ENCODE peak calls at places on chromosomes 5 and 9, in nine cellular contexts. One of them, this sample, is unnamed.
A peak's percentile ranks its signal among the peaks of the same experiment; 100 is the strongest.

GRCh38 chr9:109707355-109707754 is 72.6 kb upstream of the PALM2AKAP2 start:
- DNase-seq in NCI-H460: no peak
- DNase-seq in GM04504: no peak
- DNase-seq in naive thymus-derived CD4-positive, alpha-beta T cell: no peak
- DNase-seq in endothelial cell: no peak
- DNase-seq in Right ventricle myocardium superior: peak; percentile 56
- DNase-seq in HT1080: no peak
- DNase-seq in AG20443: no peak
- DNase-seq in NCI-H146: no peak
- DNase-seq in this sample: no peak

GRCh38 chr5:72314571-72315172 is 5.4 kb downstream of the MRPS27 start:
- DNase-seq in NCI-H460: peak; percentile 30
- DNase-seq in GM04504: no peak
- DNase-seq in naive thymus-derived CD4-positive, alpha-beta T cell: no peak
- DNase-seq in endothelial cell: no peak
- DNase-seq in Right ventricle myocardium superior: no peak
- DNase-seq in HT1080: peak; percentile 31
- DNase-seq in AG20443: no peak
- DNase-seq in NCI-H146: no peak
- DNase-seq in this sample: no peak

GRCh38 chr5:131745155-131745554 is 51.7 kb downstream of the FNIP1 start:
- DNase-seq in NCI-H460: no peak
- DNase-seq in GM04504: no peak
- DNase-seq in naive thymus-derived CD4-positive, alpha-beta T cell: no peak
- DNase-seq in endothelial cell: no peak
- DNase-seq in Right ventricle myocardium superior: no peak
- DNase-seq in HT1080: no peak
- DNase-seq in AG20443: no peak
- DNase-seq in NCI-H146: no peak
- DNase-seq in this sample: no peak

GRCh38 chr5:139378941-139379361 is 4.1 kb downstream of the SLC23A1 start:
- DNase-seq in NCI-H460: no peak
- DNase-seq in GM04504: no peak
- DNase-seq in naive thymus-derived CD4-positive, alpha-beta T cell: no peak
- DNase-seq in endothelial cell: no peak
- DNase-seq in Right ventricle myocardium superior: no peak
- DNase-seq in HT1080: no peak
- DNase-seq in AG20443: no peak
- DNase-seq in NCI-H146: no peak
- DNase-seq in this sample: no peak

GRCh38 chr5:31931872-31932271 is 242.2 kb downstream of the GOLPH3 start:
- DNase-seq in NCI-H460: no peak
- DNase-seq in GM04504: no peak
- DNase-seq in naive thymus-derived CD4-positive, alpha-beta T cell: no peak
- DNase-seq in endothelial cell: no peak
- DNase-seq in Right ventricle myocardium superior: no peak
- DNase-seq in HT1080: no peak
- DNase-seq in AG20443: no peak
- DNase-seq in NCI-H146: no peak
- DNase-seq in this sample: no peak

GRCh38 chr9:86598411-86599239 is 244.4 kb upstream of the TUT7 start:
- DNase-seq in NCI-H460: no peak
- DNase-seq in GM04504: no peak
- DNase-seq in naive thymus-derived CD4-positive, alpha-beta T cell: no peak
- DNase-seq in endothelial cell: no peak
- DNase-seq in Right ventricle myocardium superior: peak; percentile 47
- DNase-seq in HT1080: no peak
- DNase-seq in AG20443: no peak
- DNase-seq in NCI-H146: no peak
- DNase-seq in this sample: no peak

GRCh38 chr5:82901281-82901888 is 175.8 kb downstream of the TMEM167A start:
- DNase-seq in NCI-H460: no peak
- DNase-seq in GM04504: no peak
- DNase-seq in naive thymus-derived CD4-positive, alpha-beta T cell: no peak
- DNase-seq in endothelial cell: no peak
- DNase-seq in Right ventricle myocardium superior: no peak
- DNase-seq in HT1080: no peak
- DNase-seq in AG20443: no peak
- DNase-seq in NCI-H146: no peak
- DNase-seq in this sample: no peak

GRCh38 chr9:88819471-88819870 is 171.8 kb upstream of the S1PR3 start:
- DNase-seq in NCI-H460: no peak
- DNase-seq in GM04504: no peak
- DNase-seq in naive thymus-derived CD4-positive, alpha-beta T cell: no peak
- DNase-seq in endothelial cell: no peak
- DNase-seq in Right ventricle myocardium superior: no peak
- DNase-seq in HT1080: no peak
- DNase-seq in AG20443: no peak
- DNase-seq in NCI-H146: no peak
- DNase-seq in this sample: no peak

GRCh38 chr9:34674440-34674839 is 12.0 kb upstream of the CCL27 start:
- DNase-seq in NCI-H460: no peak
- DNase-seq in GM04504: no peak
- DNase-seq in naive thymus-derived CD4-positive, alpha-beta T cell: no peak
- DNase-seq in endothelial cell: no peak
- DNase-seq in Right ventricle myocardium superior: no peak
- DNase-seq in HT1080: no peak
- DNase-seq in AG20443: no peak
- DNase-seq in NCI-H146: no peak
- DNase-seq in this sample: no peak

GRCh38 chr5:10563132-10563939 is 534 bp upstream of the ANKRD33B start:
- DNase-seq in NCI-H460: no peak
- DNase-seq in GM04504: no peak
- DNase-seq in naive thymus-derived CD4-positive, alpha-beta T cell: peak; percentile 12
- DNase-seq in endothelial cell: peak; percentile 20
- DNase-seq in Right ventricle myocardium superior: peak; percentile 64
- DNase-seq in HT1080: peak; percentile 56
- DNase-seq in AG20443: peak; percentile 70
- DNase-seq in NCI-H146: peak; percentile 21
- DNase-seq in this sample: peak; percentile 44

GRCh38 chr9:10274156-10274555 is 338.6 kb downstream of the PTPRD start:
- DNase-seq in NCI-H460: no peak
- DNase-seq in GM04504: no peak
- DNase-seq in naive thymus-derived CD4-positive, alpha-beta T cell: no peak
- DNase-seq in endothelial cell: no peak
- DNase-seq in Right ventricle myocardium superior: no peak
- DNase-seq in HT1080: no peak
- DNase-seq in AG20443: no peak
- DNase-seq in NCI-H146: no peak
- DNase-seq in this sample: no peak

GRCh38 chr5:54637654-54638053 is 120.1 kb downstream of the SNX18 start:
- DNase-seq in NCI-H460: no peak
- DNase-seq in GM04504: no peak
- DNase-seq in naive thymus-derived CD4-positive, alpha-beta T cell: no peak
- DNase-seq in endothelial cell: no peak
- DNase-seq in Right ventricle myocardium superior: peak; percentile 68
- DNase-seq in HT1080: no peak
- DNase-seq in AG20443: no peak
- DNase-seq in NCI-H146: no peak
- DNase-seq in this sample: no peak

GRCh38 chr5:178221857-178222256 is 10.7 kb downstream of the PHYKPL start:
- DNase-seq in NCI-H460: no peak
- DNase-seq in GM04504: no peak
- DNase-seq in naive thymus-derived CD4-positive, alpha-beta T cell: no peak
- DNase-seq in endothelial cell: no peak
- DNase-seq in Right ventricle myocardium superior: no peak
- DNase-seq in HT1080: no peak
- DNase-seq in AG20443: no peak
- DNase-seq in NCI-H146: no peak
- DNase-seq in this sample: no peak

GRCh38 chr9:95085861-95086563 is 231.5 kb downstream of the FANCC start:
- DNase-seq in NCI-H460: no peak
- DNase-seq in GM04504: no peak
- DNase-seq in naive thymus-derived CD4-positive, alpha-beta T cell: no peak
- DNase-seq in endothelial cell: no peak
- DNase-seq in Right ventricle myocardium superior: peak; percentile 67
- DNase-seq in HT1080: no peak
- DNase-seq in AG20443: no peak
- DNase-seq in NCI-H146: no peak
- DNase-seq in this sample: no peak

GRCh38 chr5:124952566-124952965 is 206.1 kb upstream of the ZNF608 start:
- DNase-seq in NCI-H460: no peak
- DNase-seq in GM04504: no peak
- DNase-seq in naive thymus-derived CD4-positive, alpha-beta T cell: no peak
- DNase-seq in endothelial cell: no peak
- DNase-seq in Right ventricle myocardium superior: no peak
- DNase-seq in HT1080: no peak
- DNase-seq in AG20443: no peak
- DNase-seq in NCI-H146: no peak
- DNase-seq in this sample: peak; percentile 6

GRCh38 chr9:124164800-124165199 is 92.9 kb upstream of the NEK6 start:
- DNase-seq in NCI-H460: no peak
- DNase-seq in GM04504: no peak
- DNase-seq in naive thymus-derived CD4-positive, alpha-beta T cell: no peak
- DNase-seq in endothelial cell: no peak
- DNase-seq in Right ventricle myocardium superior: peak; percentile 52
- DNase-seq in HT1080: no peak
- DNase-seq in AG20443: no peak
- DNase-seq in NCI-H146: no peak
- DNase-seq in this sample: no peak

GRCh38 chr9:73143606-73144328 is 7.9 kb upstream of the ANXA1 start:
- DNase-seq in NCI-H460: peak; percentile 76
- DNase-seq in GM04504: peak; percentile 59
- DNase-seq in naive thymus-derived CD4-positive, alpha-beta T cell: no peak
- DNase-seq in endothelial cell: no peak
- DNase-seq in Right ventricle myocardium superior: no peak
- DNase-seq in HT1080: peak; percentile 89
- DNase-seq in AG20443: peak; percentile 56
- DNase-seq in NCI-H146: no peak
- DNase-seq in this sample: no peak

GRCh38 chr9:114141553-114142548 is 13.5 kb upstream of the COL27A1 start:
- DNase-seq in NCI-H460: no peak
- DNase-seq in GM04504: no peak
- DNase-seq in naive thymus-derived CD4-positive, alpha-beta T cell: no peak
- DNase-seq in endothelial cell: no peak
- DNase-seq in Right ventricle myocardium superior: no peak
- DNase-seq in HT1080: no peak
- DNase-seq in AG20443: no peak
- DNase-seq in NCI-H146: no peak
- DNase-seq in this sample: no peak

GRCh38 chr5:105392122-105392709 is 1829.6 kb upstream of the NUDT12 start:
- DNase-seq in NCI-H460: no peak
- DNase-seq in GM04504: no peak
- DNase-seq in naive thymus-derived CD4-positive, alpha-beta T cell: no peak
- DNase-seq in endothelial cell: no peak
- DNase-seq in Right ventricle myocardium superior: peak; percentile 24
- DNase-seq in HT1080: no peak
- DNase-seq in AG20443: no peak
- DNase-seq in NCI-H146: no peak
- DNase-seq in this sample: no peak

GRCh38 chr5:79070002-79070567 is 518 bp downstream of the BHMT2 start:
- DNase-seq in NCI-H460: no peak
- DNase-seq in GM04504: no peak
- DNase-seq in naive thymus-derived CD4-positive, alpha-beta T cell: no peak
- DNase-seq in endothelial cell: no peak
- DNase-seq in Right ventricle myocardium superior: peak; percentile 43
- DNase-seq in HT1080: no peak
- DNase-seq in AG20443: peak; percentile 58
- DNase-seq in NCI-H146: no peak
- DNase-seq in this sample: no peak

GRCh38 chr9:27292646-27293045 is 4.3 kb downstream of the EQTN start:
- DNase-seq in NCI-H460: no peak
- DNase-seq in GM04504: peak; percentile 53
- DNase-seq in naive thymus-derived CD4-positive, alpha-beta T cell: no peak
- DNase-seq in endothelial cell: no peak
- DNase-seq in Right ventricle myocardium superior: no peak
- DNase-seq in HT1080: no peak
- DNase-seq in AG20443: peak; percentile 72
- DNase-seq in NCI-H146: no peak
- DNase-seq in this sample: no peak

GRCh38 chr5:154039458-154039829 is 677 bp downstream of the MFAP3 start:
- DNase-seq in NCI-H460: no peak
- DNase-seq in GM04504: no peak
- DNase-seq in naive thymus-derived CD4-positive, alpha-beta T cell: peak; percentile 3
- DNase-seq in endothelial cell: no peak
- DNase-seq in Right ventricle myocardium superior: no peak
- DNase-seq in HT1080: no peak
- DNase-seq in AG20443: no peak
- DNase-seq in NCI-H146: no peak
- DNase-seq in this sample: no peak

GRCh38 chr5:94192658-94193391 is 425.6 kb downstream of the KIAA0825 start:
- DNase-seq in NCI-H460: no peak
- DNase-seq in GM04504: no peak
- DNase-seq in naive thymus-derived CD4-positive, alpha-beta T cell: no peak
- DNase-seq in endothelial cell: no peak
- DNase-seq in Right ventricle myocardium superior: no peak
- DNase-seq in HT1080: no peak
- DNase-seq in AG20443: no peak
- DNase-seq in NCI-H146: peak; percentile 74
- DNase-seq in this sample: no peak

GRCh38 chr5:90193185-90193822 is 216.3 kb downstream of the CETN3 start:
- DNase-seq in NCI-H460: no peak
- DNase-seq in GM04504: no peak
- DNase-seq in naive thymus-derived CD4-positive, alpha-beta T cell: no peak
- DNase-seq in endothelial cell: no peak
- DNase-seq in Right ventricle myocardium superior: no peak
- DNase-seq in HT1080: no peak
- DNase-seq in AG20443: no peak
- DNase-seq in NCI-H146: no peak
- DNase-seq in this sample: no peak

GRCh38 chr5:42228279-42228678 is 195.0 kb upstream of the GHR start:
- DNase-seq in NCI-H460: no peak
- DNase-seq in GM04504: no peak
- DNase-seq in naive thymus-derived CD4-positive, alpha-beta T cell: no peak
- DNase-seq in endothelial cell: no peak
- DNase-seq in Right ventricle myocardium superior: no peak
- DNase-seq in HT1080: no peak
- DNase-seq in AG20443: no peak
- DNase-seq in NCI-H146: no peak
- DNase-seq in this sample: no peak

GRCh38 chr9:90433398-90433890 is 209.2 kb downstream of the DIRAS2 start:
- DNase-seq in NCI-H460: peak; percentile 86
- DNase-seq in GM04504: no peak
- DNase-seq in naive thymus-derived CD4-positive, alpha-beta T cell: no peak
- DNase-seq in endothelial cell: peak; percentile 32
- DNase-seq in Right ventricle myocardium superior: no peak
- DNase-seq in HT1080: peak; percentile 43
- DNase-seq in AG20443: peak; percentile 17
- DNase-seq in NCI-H146: peak; percentile 59
- DNase-seq in this sample: no peak

GRCh38 chr9:5719546-5719945 is 90.6 kb downstream of the RIC1 start:
- DNase-seq in NCI-H460: no peak
- DNase-seq in GM04504: no peak
- DNase-seq in naive thymus-derived CD4-positive, alpha-beta T cell: no peak
- DNase-seq in endothelial cell: no peak
- DNase-seq in Right ventricle myocardium superior: no peak
- DNase-seq in HT1080: no peak
- DNase-seq in AG20443: no peak
- DNase-seq in NCI-H146: peak; percentile 48
- DNase-seq in this sample: no peak

GRCh38 chr5:32095261-32095671 is 78.9 kb downstream of the GOLPH3 start:
- DNase-seq in NCI-H460: no peak
- DNase-seq in GM04504: no peak
- DNase-seq in naive thymus-derived CD4-positive, alpha-beta T cell: no peak
- DNase-seq in endothelial cell: no peak
- DNase-seq in Right ventricle myocardium superior: no peak
- DNase-seq in HT1080: no peak
- DNase-seq in AG20443: no peak
- DNase-seq in NCI-H146: no peak
- DNase-seq in this sample: no peak

GRCh38 chr5:139746691-139747582 is 48.7 kb upstream of the PSD2 start:
- DNase-seq in NCI-H460: no peak
- DNase-seq in GM04504: no peak
- DNase-seq in naive thymus-derived CD4-positive, alpha-beta T cell: peak; percentile 56
- DNase-seq in endothelial cell: no peak
- DNase-seq in Right ventricle myocardium superior: no peak
- DNase-seq in HT1080: no peak
- DNase-seq in AG20443: no peak
- DNase-seq in NCI-H146: peak; percentile 10
- DNase-seq in this sample: peak; percentile 56

GRCh38 chr9:89678394-89679005 is 73.7 kb downstream of the GADD45G start:
- DNase-seq in NCI-H460: no peak
- DNase-seq in GM04504: no peak
- DNase-seq in naive thymus-derived CD4-positive, alpha-beta T cell: no peak
- DNase-seq in endothelial cell: no peak
- DNase-seq in Right ventricle myocardium superior: no peak
- DNase-seq in HT1080: no peak
- DNase-seq in AG20443: no peak
- DNase-seq in NCI-H146: peak; percentile 89
- DNase-seq in this sample: no peak

GRCh38 chr5:175206651-175207050 is 237.3 kb downstream of the DRD1 start:
- DNase-seq in NCI-H460: no peak
- DNase-seq in GM04504: no peak
- DNase-seq in naive thymus-derived CD4-positive, alpha-beta T cell: no peak
- DNase-seq in endothelial cell: no peak
- DNase-seq in Right ventricle myocardium superior: no peak
- DNase-seq in HT1080: no peak
- DNase-seq in AG20443: no peak
- DNase-seq in NCI-H146: no peak
- DNase-seq in this sample: no peak

This sample was measured in CD4-positive, CD25-positive, alpha-beta regulatory T cell.